ENCODE peak calls at places on chromosomes 3 and 15, in four cellular contexts. One of them, this sample, is unnamed.

GRCh38 chr3:87900061-87900460 is 158.7 kb downstream of the CGGBP1 start:
- DNase-seq in skeletal muscle cell: no peak
- DNase-seq in NCI-H1417: no peak
- DNase-seq in dorsolateral prefrontal cortex: no peak
- DNase-seq in this sample: no peak

GRCh38 chr15:68504721-68505090 is 72.7 kb upstream of the ITGA11 start:
- DNase-seq in skeletal muscle cell: no peak
- DNase-seq in NCI-H1417: no peak
- DNase-seq in dorsolateral prefrontal cortex: no peak
- DNase-seq in this sample: no peak

GRCh38 chr15:63362196-63362595 is 19.4 kb downstream of the CA12 start:
- DNase-seq in skeletal muscle cell: no peak
- DNase-seq in NCI-H1417: no peak
- DNase-seq in dorsolateral prefrontal cortex: no peak
- DNase-seq in this sample: no peak

GRCh38 chr15:89556413-89557262 is 18.6 kb upstream of the TICRR start:
- DNase-seq in skeletal muscle cell: peak
- DNase-seq in NCI-H1417: peak
- DNase-seq in dorsolateral prefrontal cortex: no peak
- DNase-seq in this sample: peak

GRCh38 chr15:98789020-98789419 is 140.7 kb downstream of the IGF1R start:
- DNase-seq in skeletal muscle cell: no peak
- DNase-seq in NCI-H1417: no peak
- DNase-seq in dorsolateral prefrontal cortex: no peak
- DNase-seq in this sample: no peak

GRCh38 chr15:63042879-63043340 is 363 bp downstream of the TPM1 start:
- DNase-seq in skeletal muscle cell: no peak
- DNase-seq in NCI-H1417: peak
- DNase-seq in dorsolateral prefrontal cortex: no peak
- DNase-seq in this sample: no peak

GRCh38 chr3:112579232-112579631 is 17.4 kb downstream of the SLC35A5 start:
- DNase-seq in skeletal muscle cell: no peak
- DNase-seq in NCI-H1417: no peak
- DNase-seq in dorsolateral prefrontal cortex: no peak
- DNase-seq in this sample: no peak

GRCh38 chr15:58108117-58108516 is 30.1 kb upstream of the AQP9 start:
- DNase-seq in skeletal muscle cell: no peak
- DNase-seq in NCI-H1417: no peak
- DNase-seq in dorsolateral prefrontal cortex: no peak
- DNase-seq in this sample: no peak

GRCh38 chr3:167885277-167885676 is 149.8 kb downstream of the SERPINI1 start:
- DNase-seq in skeletal muscle cell: no peak
- DNase-seq in NCI-H1417: no peak
- DNase-seq in dorsolateral prefrontal cortex: no peak
- DNase-seq in this sample: no peak

GRCh38 chr3:117434881-117435412 is 725.4 kb downstream of the TUSC7 start:
- DNase-seq in skeletal muscle cell: no peak
- DNase-seq in NCI-H1417: no peak
- DNase-seq in dorsolateral prefrontal cortex: no peak
- DNase-seq in this sample: no peak

GRCh38 chr15:22949074-22949547 is 31.1 kb downstream of the CYFIP1 start:
- DNase-seq in skeletal muscle cell: peak
- DNase-seq in NCI-H1417: no peak
- DNase-seq in dorsolateral prefrontal cortex: peak
- DNase-seq in this sample: peak

GRCh38 chr15:81032355-81032754 is 31.6 kb downstream of the TLNRD1 start:
- DNase-seq in skeletal muscle cell: no peak
- DNase-seq in NCI-H1417: no peak
- DNase-seq in dorsolateral prefrontal cortex: no peak
- DNase-seq in this sample: no peak

GRCh38 chr3:73018298-73018697 is 21.7 kb downstream of the PPP4R2 start:
- DNase-seq in skeletal muscle cell: no peak
- DNase-seq in NCI-H1417: no peak
- DNase-seq in dorsolateral prefrontal cortex: no peak
- DNase-seq in this sample: no peak

GRCh38 chr15:99502182-99502581 is 63.6 kb upstream of the MEF2A start:
- DNase-seq in skeletal muscle cell: no peak
- DNase-seq in NCI-H1417: no peak
- DNase-seq in dorsolateral prefrontal cortex: no peak
- DNase-seq in this sample: no peak

GRCh38 chr3:59809750-59810444 is 760.1 kb upstream of the CFAP20DC start:
- DNase-seq in skeletal muscle cell: peak
- DNase-seq in NCI-H1417: no peak
- DNase-seq in dorsolateral prefrontal cortex: no peak
- DNase-seq in this sample: peak

GRCh38 chr15:78312551-78312950 is 13.1 kb upstream of the SKIC8 start:
- DNase-seq in skeletal muscle cell: no peak
- DNase-seq in NCI-H1417: no peak
- DNase-seq in dorsolateral prefrontal cortex: no peak
- DNase-seq in this sample: no peak

GRCh38 chr3:162171970-162172369 is 675.4 kb downstream of the OTOL1 start:
- DNase-seq in skeletal muscle cell: no peak
- DNase-seq in NCI-H1417: no peak
- DNase-seq in dorsolateral prefrontal cortex: no peak
- DNase-seq in this sample: no peak

GRCh38 chr15:70777156-70777926 is 14.0 kb upstream of the UACA start:
- DNase-seq in skeletal muscle cell: no peak
- DNase-seq in NCI-H1417: no peak
- DNase-seq in dorsolateral prefrontal cortex: no peak
- DNase-seq in this sample: no peak

GRCh38 chr3:23389089-23389488 is 186.0 kb downstream of the UBE2E2 start:
- DNase-seq in skeletal muscle cell: no peak
- DNase-seq in NCI-H1417: no peak
- DNase-seq in dorsolateral prefrontal cortex: no peak
- DNase-seq in this sample: no peak

GRCh38 chr15:64249406-64249805 is 86.6 kb upstream of the PPIB start:
- DNase-seq in skeletal muscle cell: no peak
- DNase-seq in NCI-H1417: no peak
- DNase-seq in dorsolateral prefrontal cortex: no peak
- DNase-seq in this sample: no peak

GRCh38 chr3:119898478-119899177 is 116.7 kb downstream of the NR1I2 start:
- DNase-seq in skeletal muscle cell: no peak
- DNase-seq in NCI-H1417: no peak
- DNase-seq in dorsolateral prefrontal cortex: no peak
- DNase-seq in this sample: no peak

GRCh38 chr3:44992555-44993470 is 16.8 kb downstream of the EXOSC7 start:
- DNase-seq in skeletal muscle cell: no peak
- DNase-seq in NCI-H1417: no peak
- DNase-seq in dorsolateral prefrontal cortex: no peak
- DNase-seq in this sample: no peak

GRCh38 chr3:143597774-143598652 is 250.3 kb downstream of the SLC9A9 start:
- DNase-seq in skeletal muscle cell: no peak
- DNase-seq in NCI-H1417: peak
- DNase-seq in dorsolateral prefrontal cortex: no peak
- DNase-seq in this sample: no peak

GRCh38 chr3:186380622-186381380 is 18.8 kb upstream of the DGKG start:
- DNase-seq in skeletal muscle cell: no peak
- DNase-seq in NCI-H1417: no peak
- DNase-seq in dorsolateral prefrontal cortex: no peak
- DNase-seq in this sample: peak

GRCh38 chr3:194104041-194104751 is 31.8 kb upstream of the HES1 start:
- DNase-seq in skeletal muscle cell: no peak
- DNase-seq in NCI-H1417: peak
- DNase-seq in dorsolateral prefrontal cortex: no peak
- DNase-seq in this sample: no peak

GRCh38 chr15:100107606-100108225 is 234.1 kb downstream of the ADAMTS17 start:
- DNase-seq in skeletal muscle cell: no peak
- DNase-seq in NCI-H1417: no peak
- DNase-seq in dorsolateral prefrontal cortex: peak
- DNase-seq in this sample: no peak

GRCh38 chr3:138188013-138188352 is 882 bp downstream of the ARMC8 start:
- DNase-seq in skeletal muscle cell: peak
- DNase-seq in NCI-H1417: no peak
- DNase-seq in dorsolateral prefrontal cortex: no peak
- DNase-seq in this sample: no peak

GRCh38 chr3:141009496-141009895 is 41.7 kb upstream of the SPSB4 start:
- DNase-seq in skeletal muscle cell: no peak
- DNase-seq in NCI-H1417: no peak
- DNase-seq in dorsolateral prefrontal cortex: no peak
- DNase-seq in this sample: no peak

GRCh38 chr3:143975549-143976152 is 4.0 kb downstream of the DIPK2A start:
- DNase-seq in skeletal muscle cell: no peak
- DNase-seq in NCI-H1417: peak
- DNase-seq in dorsolateral prefrontal cortex: no peak
- DNase-seq in this sample: peak